ENCODE peak calls at places on chromosomes 1 and 21, in six cellular contexts. R is endothelial cell of umbilical vein, W is right lobe of liver, A is tibial nerve, N is stomach, E is adrenal gland. M is an unnamed sample.

GRCh38 chr21:38433516-38433915 is 64.8 kb downstream of the ERG start:
- DNase-seq in N (no peak), E (no peak), W (no peak), R (no peak), A (no peak), M (no peak)

GRCh38 chr1:64199154-64199553 is 4.3 kb upstream of the UBE2U start:
- DNase-seq in A (no peak), E (no peak), N (no peak), W (no peak), R (no peak), M (no peak)

GRCh38 chr1:17439250-17440073 is at the start of gene RCC2:
- DNase-seq in N (peak), A (no peak), W (peak), E (peak), R (peak), M (peak)

GRCh38 chr1:203860396-203860951 is 925 bp upstream of the SNRPE start:
- DNase-seq in E (peak), A (no peak), R (peak), W (peak), N (peak), M (no peak)

GRCh38 chr1:114154146-114154962 is 685 bp upstream of the SYT6 start:
- DNase-seq in A (no peak), R (peak), W (no peak), E (no peak), N (no peak), M (no peak)

GRCh38 chr1:33147997-33148314 is 33.9 kb downstream of the TRIM62 start:
- DNase-seq in W (no peak), A (no peak), N (no peak), R (no peak), E (no peak), M (peak)

GRCh38 chr1:163864207-163864606 is 542.5 kb downstream of the NUF2 start:
- DNase-seq in R (no peak), N (no peak), W (no peak), E (no peak), A (no peak), M (no peak)

GRCh38 chr1:196355206-196355786 is 252.9 kb downstream of the KCNT2 start:
- DNase-seq in W (no peak), A (no peak), R (peak), N (no peak), E (no peak), M (peak)

GRCh38 chr1:93666613-93667384 is 14.8 kb downstream of the BCAR3 start:
- DNase-seq in A (no peak), N (peak), E (peak), W (no peak), R (peak), M (no peak)

GRCh38 chr1:22814176-22815042 is 103.8 kb downstream of the EPHB2 start:
- DNase-seq in A (peak), R (no peak), N (no peak), E (peak), W (no peak), M (no peak)

GRCh38 chr21:34887729-34888568 is 161.2 kb downstream of the RUNX1 start:
- DNase-seq in R (peak), W (peak), N (peak), E (peak), A (peak), M (peak)

GRCh38 chr1:117611121-117611601 is 5.3 kb downstream of the TENT5C start:
- DNase-seq in R (no peak), E (no peak), N (no peak), W (no peak), A (no peak), M (peak)

GRCh38 chr1:39105061-39105840 is 79.1 kb downstream of the NDUFS5 start:
- DNase-seq in N (peak), A (peak), E (peak), R (peak), W (peak), M (peak)

GRCh38 chr21:44405091-44405947 is 50.0 kb upstream of the LRRC3 start:
- DNase-seq in N (no peak), W (no peak), E (no peak), A (no peak), R (no peak), M (no peak)

GRCh38 chr1:203556047-203556851 is 62.3 kb downstream of the OPTC start:
- DNase-seq in W (no peak), R (no peak), A (peak), E (no peak), N (no peak), M (no peak)

GRCh38 chr1:26378088-26378878 is 5.7 kb upstream of the ZNF683 start:
- DNase-seq in A (no peak), N (no peak), R (peak), W (no peak), E (peak), M (peak)

GRCh38 chr1:62407398-62408009 is 29.3 kb upstream of the USP1 start:
- DNase-seq in N (no peak), W (no peak), E (peak), R (peak), A (no peak), M (peak)

GRCh38 chr1:107964397-107965111 is 426 bp downstream of the VAV3 start:
- DNase-seq in W (peak), A (no peak), E (no peak), N (peak), R (peak), M (peak)

GRCh38 chr1:76005755-76006154 is 68.8 kb upstream of the ST6GALNAC3 start:
- DNase-seq in E (no peak), R (no peak), W (no peak), A (no peak), N (no peak), M (no peak)

GRCh38 chr1:175673236-175674150 is 69.9 kb downstream of the TNR start:
- DNase-seq in A (no peak), W (no peak), E (no peak), N (no peak), R (peak), M (no peak)

GRCh38 chr1:178341218-178341956 is 155.4 kb downstream of the CLEC20A start:
- DNase-seq in N (peak), W (no peak), A (no peak), R (peak), E (peak), M (no peak)

GRCh38 chr1:37692078-37692833 is at the start of gene CDCA8:
- DNase-seq in W (peak), N (peak), A (peak), E (peak), R (peak), M (peak)
- TF ChIP-seq POLR2A in W (peak), N (no peak), A (peak), E (peak), R (peak), M (peak)

GRCh38 chr1:156801409-156802121 is 15.1 kb downstream of the SH2D2A start:
- DNase-seq in W (no peak), A (no peak), N (no peak), R (no peak), E (no peak), M (no peak)
- TF ChIP-seq POLR2A in W (no peak), A (no peak), N (no peak), R (no peak), E (no peak), M (no peak)

GRCh38 chr21:39696196-39696595 is 48.8 kb upstream of the IGSF5 start:
- DNase-seq in R (no peak), E (no peak), W (no peak), N (no peak), A (no peak), M (no peak)

GRCh38 chr21:39694750-39695149 is 50.2 kb upstream of the IGSF5 start:
- DNase-seq in N (no peak), R (no peak), W (no peak), A (no peak), E (no peak), M (no peak)

GRCh38 chr21:39700318-39700717 is 44.7 kb upstream of the IGSF5 start:
- DNase-seq in W (no peak), N (no peak), E (no peak), R (no peak), A (no peak), M (no peak)

DNA sequence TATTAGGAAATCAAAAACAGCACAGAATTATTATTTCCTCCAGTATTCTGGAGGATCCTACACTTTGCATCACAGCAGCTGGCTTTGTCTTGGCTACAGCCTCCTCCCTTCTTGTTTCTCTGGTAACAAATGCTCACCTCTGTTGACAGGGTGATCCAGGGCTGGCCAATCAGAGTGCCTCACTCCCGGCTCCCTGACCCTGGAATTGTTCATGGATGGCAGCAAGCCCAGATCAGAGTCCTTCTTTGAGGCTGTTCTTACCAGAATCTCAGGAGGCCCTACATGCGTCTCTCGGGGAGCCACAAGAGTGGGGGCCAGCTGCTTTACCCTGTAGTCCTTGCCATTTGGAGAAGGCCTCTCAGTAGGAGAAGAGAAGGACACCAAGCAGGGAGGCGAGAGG is 48.4 kb upstream of the IGSF5 start:
- DNase-seq in A (no peak), W (no peak), N (no peak), R (no peak), E (peak), M (no peak)
- TF ChIP-seq POLR2A in A (no peak), W (no peak), N (no peak), R (no peak), E (no peak), M (no peak)

GRCh38 chr1:201648911-201649775 is 110.2 kb downstream of the NAV1 start:
- DNase-seq in N (peak), R (peak), E (no peak), A (no peak), W (no peak), M (no peak)

GRCh38 chr1:201650608-201650933 is 111.6 kb downstream of the NAV1 start:
- DNase-seq in E (no peak), W (no peak), A (no peak), N (no peak), R (no peak), M (no peak)

GRCh38 chr1:201648066-201648910 is 109.4 kb downstream of the NAV1 start:
- DNase-seq in A (no peak), R (peak), W (no peak), N (peak), E (peak), M (peak)

GRCh38 chr1:201652180-201652579 is 113.3 kb downstream of the NAV1 start:
- DNase-seq in N (no peak), W (no peak), A (no peak), E (no peak), R (no peak), M (no peak)

GRCh38 chr1:201649776-201650607 is 111.1 kb downstream of the NAV1 start:
- DNase-seq in A (peak), W (peak), E (peak), R (peak), N (peak), M (peak)
- TF ChIP-seq POLR2A in A (peak), W (no peak), E (no peak), R (no peak), N (no peak), M (no peak)

GRCh38 chr1:244849189-244849866 is 13.9 kb downstream of the COX20 start:
- DNase-seq in A (no peak), N (no peak), R (no peak), W (no peak), E (no peak), M (no peak)
- TF ChIP-seq POLR2A in A (no peak), N (no peak), R (no peak), W (no peak), E (no peak), M (peak)

GRCh38 chr1:11787251-11787803 is 18.4 kb downstream of the MTHFR start:
- DNase-seq in N (peak), E (peak), R (peak), A (peak), W (no peak), M (peak)
- TF ChIP-seq POLR2A in N (no peak), E (no peak), R (peak), A (no peak), W (no peak), M (no peak)

GRCh38 chr1:43946244-43947060 is at the start of gene IPO13:
- DNase-seq in E (peak), R (peak), W (peak), N (peak), A (peak), M (peak)
- TF ChIP-seq POLR2A in E (peak), R (peak), W (peak), N (no peak), A (peak), M (peak)

DNA sequence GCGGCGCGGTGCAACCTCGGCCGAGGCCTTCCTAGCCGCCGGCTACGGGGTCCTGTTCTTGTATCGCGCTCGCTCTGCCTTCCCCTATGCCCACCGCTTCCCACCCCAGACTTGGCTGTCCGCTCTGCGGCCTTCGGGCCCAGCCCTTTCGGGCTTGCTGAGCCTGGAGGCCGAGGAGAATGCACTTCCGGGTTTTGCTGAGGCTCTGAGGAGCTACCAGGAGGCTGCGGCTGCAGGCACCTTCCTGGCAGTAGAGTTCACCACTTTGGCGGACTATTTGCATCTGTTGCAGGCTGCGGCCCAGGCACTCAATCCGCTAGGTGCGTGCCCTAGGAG is 379 bp downstream of the PPCS start:
- DNase-seq in R (peak), N (peak), W (peak), E (peak), A (no peak), M (peak)
- TF ChIP-seq POLR2A in R (no peak), N (no peak), W (no peak), E (no peak), A (no peak), M (peak)

DNA sequence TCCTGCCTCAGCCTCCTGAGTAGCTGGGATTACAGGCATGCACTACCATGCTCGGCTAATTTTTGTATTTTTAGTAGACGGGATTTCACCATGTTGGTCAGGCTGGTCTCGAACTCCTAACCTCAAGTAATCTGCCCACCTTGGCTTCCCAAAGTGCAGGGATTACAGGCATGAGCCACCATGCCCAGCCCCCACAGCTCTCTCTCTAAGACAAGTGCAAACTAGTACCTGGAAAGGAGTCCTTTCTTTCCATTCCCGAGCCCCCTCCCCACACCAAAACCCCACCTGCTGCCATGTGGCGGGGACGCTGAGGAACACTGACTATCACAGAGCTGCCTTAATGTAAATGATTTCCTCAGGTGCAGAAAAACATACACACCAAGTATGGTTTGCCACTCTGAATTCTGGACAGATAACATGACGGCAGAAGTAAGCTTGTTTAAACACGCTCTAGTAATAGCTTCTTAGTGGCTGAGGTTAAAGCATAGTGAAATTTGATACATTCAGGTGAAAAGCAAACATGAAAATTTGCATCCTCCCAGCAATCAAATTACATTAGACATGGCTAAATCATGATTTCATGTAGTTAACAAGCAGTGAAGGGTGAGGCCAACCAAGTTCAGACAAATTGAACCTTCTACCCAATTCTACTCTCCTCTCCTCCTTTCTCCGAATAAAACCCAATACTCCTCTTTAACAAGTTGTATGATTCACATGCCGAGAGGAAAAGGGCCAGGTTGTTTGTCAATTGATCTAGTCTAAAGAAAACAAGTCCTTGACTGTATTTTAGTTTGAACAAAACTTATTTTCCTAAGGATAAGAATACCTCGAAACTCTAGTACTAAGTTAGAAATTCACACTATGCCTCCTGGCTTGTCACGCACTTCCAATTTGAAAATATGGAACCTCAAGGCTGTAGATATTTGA is 19.8 kb downstream of the ERRFI1 start:
- DNase-seq in E (no peak), N (no peak), A (no peak), W (no peak), R (no peak), M (no peak)
- TF ChIP-seq POLR2A in E (no peak), N (no peak), A (no peak), W (peak), R (no peak), M (no peak)

GRCh38 chr1:181033128-181033798 is 520 bp upstream of the MR1 start:
- DNase-seq in E (peak), R (no peak), W (peak), N (no peak), A (no peak), M (peak)

GRCh38 chr1:181028241-181029014 is 5.4 kb upstream of the MR1 start:
- DNase-seq in R (no peak), N (no peak), A (no peak), W (no peak), E (no peak), M (no peak)

GRCh38 chr1:181038399-181038873 is 4.7 kb downstream of the MR1 start:
- DNase-seq in W (peak), E (peak), N (peak), A (no peak), R (peak), M (peak)

GRCh38 chr1:181036107-181036843 is 2.5 kb downstream of the MR1 start:
- DNase-seq in E (no peak), N (no peak), R (no peak), W (no peak), A (no peak), M (peak)

DNA sequence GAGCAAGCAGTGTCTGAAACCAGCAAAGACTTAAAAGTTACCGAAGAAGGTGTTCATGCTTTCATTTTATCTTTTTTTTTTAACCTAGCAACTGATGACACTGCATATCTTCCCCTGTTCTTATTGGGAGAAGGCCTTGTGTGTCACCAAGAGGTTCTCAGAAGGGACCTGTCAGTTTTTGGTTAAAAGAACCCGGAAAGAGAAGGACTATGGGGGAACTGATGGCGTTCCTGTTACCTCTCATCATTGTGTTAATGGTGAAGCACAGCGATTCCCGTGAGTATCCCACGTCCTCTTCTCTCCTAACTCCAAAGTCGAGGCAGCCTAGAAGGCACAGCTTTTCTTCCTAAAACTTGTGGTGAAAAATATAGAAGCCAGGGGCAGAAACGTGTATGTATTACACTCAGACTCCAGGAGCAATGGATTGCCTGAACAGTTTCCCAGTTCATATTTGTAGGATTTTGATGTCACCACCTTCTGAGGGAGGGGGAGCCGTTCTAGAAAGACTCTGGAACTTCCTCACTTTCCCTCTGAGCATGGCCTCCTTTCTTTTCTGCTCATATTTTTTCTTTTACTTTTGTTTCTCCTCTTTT is at the start of gene MR1:
- DNase-seq in A (no peak), E (peak), W (peak), R (peak), N (no peak), M (peak)
- TF ChIP-seq POLR2A in A (peak), E (peak), W (peak), R (no peak), N (no peak), M (peak)